ENCODE peak calls at places on chromosomes 2 and 18, in four cellular contexts. F, R, G and U are unnamed samples.

GRCh38 chr2:240818543-240819403 is 1.2 kb downstream of the KIF1A start:
- DNase-seq in G (no peak), F (peak), R (peak), U (no peak)

GRCh38 chr2:99806758-99807157 is 316.9 kb upstream of the REV1 start:
- DNase-seq in R (no peak), F (no peak), G (no peak), U (no peak)

GRCh38 chr2:212958757-212959295 is 192.6 kb downstream of the IKZF2 start:
- DNase-seq in G (no peak), F (no peak), R (no peak), U (no peak)

GRCh38 chr18:71223487-71223886 is 934.6 kb downstream of the SOCS6 start:
- DNase-seq in F (no peak), G (no peak), R (no peak), U (no peak)

GRCh38 chr2:6824962-6825361 is 40.7 kb downstream of the CMPK2 start:
- DNase-seq in R (no peak), G (no peak), F (no peak), U (no peak)

GRCh38 chr2:200408428-200409311 is 101.2 kb downstream of the KCTD18 start:
- DNase-seq in G (peak), F (no peak), R (peak), U (no peak)

GRCh38 chr2:238911376-238912227 is 63.7 kb downstream of the TWIST2 start:
- DNase-seq in G (no peak), F (no peak), R (peak), U (no peak)

GRCh38 chr2:240509667-240510512 is 47.9 kb downstream of the ANKMY1 start:
- DNase-seq in R (peak), G (no peak), F (peak), U (no peak)

GRCh38 chr2:102181919-102182635 is 4.7 kb upstream of the IL1RL2 start:
- DNase-seq in F (no peak), R (no peak), G (no peak), U (no peak)

GRCh38 chr2:120528051-120528692 is 182.2 kb downstream of the INHBB start:
- DNase-seq in F (no peak), R (no peak), G (no peak), U (no peak)

GRCh38 chr2:201257381-201257940 is 2.9 kb upstream of the CASP8 start:
- DNase-seq in G (no peak), R (peak), F (peak), U (no peak)

GRCh38 chr2:83196225-83196624 is 1262.9 kb downstream of the SUCLG1 start:
- DNase-seq in F (no peak), G (peak), R (no peak), U (no peak)

GRCh38 chr2:203814661-203815540 is 52.7 kb upstream of the CTLA4 start:
- DNase-seq in R (peak), G (peak), F (peak), U (peak)

GRCh38 chr2:198238429-198238828 is 434.0 kb downstream of the PLCL1 start:
- DNase-seq in G (no peak), R (no peak), F (no peak), U (no peak)

GRCh38 chr2:83943265-83943664 is 515.8 kb downstream of the SUCLG1 start:
- DNase-seq in G (no peak), F (no peak), R (no peak), U (no peak)

GRCh38 chr2:175282300-175282699 is 100.8 kb upstream of the ATP5MC3 start:
- DNase-seq in R (no peak), G (peak), F (no peak), U (no peak)

GRCh38 chr2:109335586-109336266 is 206.7 kb downstream of the SH3RF3 start:
- DNase-seq in R (no peak), G (no peak), F (no peak), U (no peak)

GRCh38 chr2:176483901-176484568 is 214.8 kb downstream of the MTX2 start:
- DNase-seq in G (no peak), R (no peak), F (no peak), U (no peak)

GRCh38 chr18:33536904-33537303 is 41.1 kb upstream of the ASXL3 start:
- DNase-seq in G (no peak), R (no peak), F (no peak), U (no peak)

GRCh38 chr2:38441346-38441745 is 64.3 kb upstream of the ATL2 start:
- DNase-seq in F (no peak), G (no peak), R (no peak), U (no peak)

GRCh38 chr2:187497858-187498463 is 49.9 kb upstream of the CALCRL start:
- DNase-seq in R (no peak), G (peak), F (no peak), U (no peak)

GRCh38 chr2:197827618-197828017 is 23.2 kb downstream of the PLCL1 start:
- DNase-seq in G (no peak), F (no peak), R (no peak), U (no peak)

GRCh38 chr18:28767201-28767600 is 590.3 kb upstream of the CDH2 start:
- DNase-seq in G (no peak), R (no peak), F (no peak), U (no peak)

GRCh38 chr2:37111971-37112370 is 27.7 kb downstream of the GPATCH11 start:
- DNase-seq in F (no peak), R (no peak), G (no peak), U (no peak)

GRCh38 chr2:85810376-85811172 is 56.8 kb downstream of the ATOH8 start:
- DNase-seq in F (no peak), G (no peak), R (no peak), U (peak)

GRCh38 chr2:45004569-45005181 is 4.6 kb downstream of the SIX2 start:
- DNase-seq in G (no peak), F (no peak), R (peak), U (no peak)

GRCh38 chr2:15939854-15940660 is at the start of gene MYCN:
- DNase-seq in F (peak), G (no peak), R (peak), U (peak)

GRCh38 chr18:48709371-48709770 is 170.5 kb downstream of the CTIF start:
- DNase-seq in R (peak), G (no peak), F (no peak), U (no peak)

GRCh38 chr2:8239402-8240127 is 442.3 kb upstream of the ID2 start:
- DNase-seq in G (no peak), R (peak), F (no peak), U (no peak)

GRCh38 chr2:15826273-15826717 is 114.1 kb upstream of the MYCN start:
- DNase-seq in F (no peak), R (peak), G (no peak), U (no peak)

GRCh38 chr18:25827961-25828561 is 262.4 kb downstream of the SS18 start:
- DNase-seq in F (no peak), G (no peak), R (peak), U (no peak)

GRCh38 chr18:63236990-63237389 is 82.6 kb downstream of the BCL2 start:
- DNase-seq in G (no peak), F (no peak), R (no peak), U (peak)

GRCh38 chr2:135456431-135456830 is 74.6 kb downstream of the ZRANB3 start:
- DNase-seq in F (no peak), G (no peak), R (no peak), U (no peak)

GRCh38 chr18:48894799-48895346 is 55.9 kb downstream of the SMAD7 start:
- DNase-seq in G (no peak), F (no peak), R (peak), U (no peak)

GRCh38 chr2:136134126-136134525 is 16.2 kb upstream of the CXCR4 start:
- DNase-seq in G (no peak), R (no peak), F (no peak), U (no peak)

GRCh38 chr2:178523596-178524134 is 43.4 kb downstream of the PLEKHA3 start:
- DNase-seq in F (no peak), G (no peak), R (peak), U (no peak)

GRCh38 chr2:128752691-128753263 is 434.1 kb upstream of the HS6ST1 start:
- DNase-seq in G (no peak), F (no peak), R (no peak), U (no peak)

DNA sequence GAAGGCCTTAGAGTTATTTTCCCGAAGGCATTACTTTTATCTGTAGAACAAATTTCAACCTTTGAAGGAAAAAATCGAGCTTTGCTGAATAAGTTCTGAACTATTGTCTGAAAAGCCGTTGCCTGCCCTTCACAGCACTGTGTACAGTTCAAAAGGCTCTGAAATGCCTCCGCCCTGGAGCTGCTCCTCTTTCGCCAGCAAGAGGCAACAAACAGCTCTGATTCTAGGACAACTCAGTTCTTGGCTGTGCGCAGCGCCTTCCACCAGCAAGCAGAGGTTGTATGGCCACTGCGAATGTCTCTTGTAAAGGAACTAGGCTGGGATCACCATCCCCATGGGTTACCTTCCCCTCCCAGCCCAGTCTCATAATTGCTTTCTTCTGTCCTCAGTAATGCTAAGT is 308.5 kb downstream of the GBX2 start:
- DNase-seq in F (no peak), G (no peak), R (peak), U (peak)
- TF ChIP-seq CTCF in F (no peak), G (no peak), R (no peak), U (no peak)

GRCh38 chr18:30658306-30658705 is 384.2 kb downstream of the DSC3 start:
- DNase-seq in R (no peak), F (no peak), G (no peak), U (no peak)
- TF ChIP-seq CTCF in R (no peak), F (no peak), G (no peak), U (no peak)

GRCh38 chr2:23551875-23552274 is 166.9 kb downstream of the KLHL29 start:
- DNase-seq in G (no peak), R (no peak), F (no peak), U (no peak)
- TF ChIP-seq CTCF in G (no peak), R (no peak), F (no peak), U (no peak)

GRCh38 chr2:43117521-43118143 is 108.8 kb downstream of the ZFP36L2 start:
- DNase-seq in R (no peak), F (no peak), G (no peak), U (no peak)

GRCh38 chr2:43115884-43116283 is 110.5 kb downstream of the ZFP36L2 start:
- DNase-seq in G (no peak), R (peak), F (no peak), U (no peak)

GRCh38 chr2:43116988-43117387 is 109.4 kb downstream of the ZFP36L2 start:
- DNase-seq in R (no peak), G (no peak), F (no peak), U (no peak)

GRCh38 chr2:43112155-43112554 is 114.3 kb downstream of the ZFP36L2 start:
- DNase-seq in F (no peak), R (peak), G (no peak), U (no peak)

GRCh38 chr2:43114210-43114609 is 112.2 kb downstream of the ZFP36L2 start:
- DNase-seq in F (no peak), G (no peak), R (peak), U (no peak)
- TF ChIP-seq CTCF in F (no peak), G (no peak), R (no peak), U (no peak)

DNA sequence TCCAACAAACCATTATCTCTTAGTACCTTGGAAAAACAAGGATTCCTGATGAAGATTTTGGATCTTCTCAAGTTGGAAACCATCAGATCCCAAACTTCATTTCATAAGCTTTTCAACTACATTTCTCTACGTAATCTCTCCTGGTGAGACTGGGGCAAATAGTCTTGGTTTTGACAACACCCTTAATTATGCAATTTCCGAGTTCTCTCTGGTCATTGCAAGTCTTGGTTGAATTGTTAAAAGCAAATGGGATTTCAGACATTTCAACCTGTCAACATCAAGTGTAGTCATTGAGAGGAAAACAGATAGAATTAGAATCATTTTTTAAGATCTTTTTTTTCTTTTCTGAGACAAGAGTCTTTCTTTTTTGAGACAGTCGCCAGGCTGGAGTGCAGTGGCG is 26.2 kb downstream of the KLF7 start:
- DNase-seq in F (no peak), G (no peak), R (no peak), U (no peak)
- TF ChIP-seq CTCF in F (no peak), G (no peak), R (no peak), U (no peak)